ENCODE peak calls at places on chromosomes 16 and 17, in seven cellular contexts. One of them, this sample, is unnamed.
A peak's percentile ranks its signal among the peaks of the same experiment; 100 is the strongest.

GRCh38 chr17:39607851-39608130 is at the start of gene NEUROD2:
- DNase-seq in pancreas: no peak
- DNase-seq in Ammon's horn: peak; percentile 53
- DNase-seq in hepatic stellate cell: no peak
- DNase-seq in T-helper 17 cell: no peak
- DNase-seq in AG04450: no peak
- DNase-seq in ACHN: no peak
- DNase-seq in this sample: no peak

GRCh38 chr17:27544350-27545131 is 86.4 kb upstream of the LGALS9 start:
- DNase-seq in T-helper 17 cell: no peak
- DNase-seq in pancreas: no peak
- DNase-seq in ACHN: no peak
- DNase-seq in hepatic stellate cell: no peak
- DNase-seq in Ammon's horn: no peak
- DNase-seq in AG04450: no peak
- DNase-seq in this sample: no peak

GRCh38 chr17:74271902-74272563 is 2.0 kb upstream of the DNAI2 start:
- DNase-seq in T-helper 17 cell: no peak
- DNase-seq in hepatic stellate cell: no peak
- DNase-seq in AG04450: no peak
- DNase-seq in Ammon's horn: peak; percentile 91
- DNase-seq in ACHN: no peak
- DNase-seq in pancreas: no peak
- DNase-seq in this sample: peak; percentile 94

GRCh38 chr17:50184611-50185398 is 16.6 kb downstream of the COL1A1 start:
- DNase-seq in Ammon's horn: peak; percentile 57
- DNase-seq in pancreas: peak; percentile 33
- DNase-seq in AG04450: no peak
- DNase-seq in hepatic stellate cell: no peak
- DNase-seq in T-helper 17 cell: no peak
- DNase-seq in ACHN: no peak
- DNase-seq in this sample: peak; percentile 93

GRCh38 chr16:48050871-48051270 is 104.9 kb downstream of the ABCC12 start:
- DNase-seq in Ammon's horn: no peak
- DNase-seq in pancreas: no peak
- DNase-seq in hepatic stellate cell: no peak
- DNase-seq in ACHN: no peak
- DNase-seq in T-helper 17 cell: no peak
- DNase-seq in AG04450: no peak
- DNase-seq in this sample: no peak

GRCh38 chr16:81661082-81661481 is 118.0 kb upstream of the PLCG2 start:
- DNase-seq in pancreas: no peak
- DNase-seq in Ammon's horn: no peak
- DNase-seq in T-helper 17 cell: no peak
- DNase-seq in hepatic stellate cell: no peak
- DNase-seq in ACHN: no peak
- DNase-seq in AG04450: no peak
- DNase-seq in this sample: peak; percentile 54

GRCh38 chr17:67687541-67687940 is 30.2 kb upstream of the NOL11 start:
- DNase-seq in pancreas: no peak
- DNase-seq in T-helper 17 cell: no peak
- DNase-seq in hepatic stellate cell: no peak
- DNase-seq in AG04450: no peak
- DNase-seq in Ammon's horn: no peak
- DNase-seq in ACHN: no peak
- DNase-seq in this sample: no peak

GRCh38 chr17:43702636-43703035 is 40.9 kb upstream of the MEOX1 start:
- DNase-seq in Ammon's horn: no peak
- DNase-seq in AG04450: no peak
- DNase-seq in hepatic stellate cell: peak; percentile 31
- DNase-seq in T-helper 17 cell: no peak
- DNase-seq in ACHN: peak; percentile 25
- DNase-seq in pancreas: no peak
- DNase-seq in this sample: no peak